ENCODE peak calls at places on chromosomes 2 and 18, in seven cellular contexts. A is HEK293T, T is H1, M is HCT116, Z is K562, H is HepG2, C is GM12878. V is an unnamed sample.

GRCh38 chr2:191839918-191840804 is 6.7 kb downstream of the CAVIN2 start:
- DNase-seq in T (no peak), A (no peak), C (no peak), Z (peak), H (no peak), M (no peak), V (no peak)

GRCh38 chr18:67508146-67508545 is 8.4 kb downstream of the DSEL start:
- DNase-seq in C (no peak), T (no peak), M (no peak), A (no peak), Z (no peak), H (no peak), V (no peak)

GRCh38 chr2:214174563-214174962 is 236.3 kb upstream of the VWC2L start:
- DNase-seq in A (no peak), M (no peak), T (no peak), H (no peak), Z (no peak), C (no peak), V (no peak)

GRCh38 chr2:183291436-183291835 is 167.2 kb downstream of the NUP35 start:
- DNase-seq in H (no peak), A (no peak), M (no peak), C (no peak), Z (no peak), T (no peak), V (no peak)

GRCh38 chr2:182542501-182543258 is 115.8 kb upstream of the PDE1A start:
- DNase-seq in M (no peak), Z (no peak), C (no peak), H (no peak), A (no peak), T (no peak), V (no peak)

GRCh38 chr2:198351647-198352046 is 547.3 kb downstream of the PLCL1 start:
- DNase-seq in T (no peak), H (no peak), A (no peak), Z (no peak), C (no peak), M (no peak), V (no peak)

GRCh38 chr2:62270728-62271127 is 74.8 kb downstream of the B3GNT2 start:
- DNase-seq in T (no peak), H (no peak), Z (no peak), A (no peak), C (no peak), M (no peak), V (no peak)

GRCh38 chr2:57516740-57517340 is 529.8 kb upstream of the VRK2 start:
- DNase-seq in T (no peak), H (peak), Z (peak), A (peak), C (peak), M (peak), V (no peak)

GRCh38 chr2:224934542-224935188 is 107.6 kb downstream of the DOCK10 start:
- DNase-seq in M (no peak), T (no peak), Z (no peak), H (no peak), A (no peak), C (no peak), V (no peak)

GRCh38 chr2:217530399-217531100 is 472.2 kb downstream of the TNS1 start:
- DNase-seq in H (peak), T (no peak), Z (no peak), A (no peak), M (no peak), C (no peak), V (no peak)

GRCh38 chr2:1173528-1173927 is 222.9 kb downstream of the SNTG2 start:
- DNase-seq in A (no peak), C (no peak), Z (no peak), M (no peak), T (no peak), H (no peak), V (peak)

GRCh38 chr2:207831569-207832248 is 62.0 kb upstream of the FZD5 start:
- DNase-seq in A (no peak), H (no peak), Z (no peak), T (no peak), C (no peak), M (no peak), V (no peak)

GRCh38 chr18:31685097-31686082 is 1.0 kb upstream of the B4GALT6 start:
- DNase-seq in T (peak), Z (peak), M (peak), C (peak), H (peak), A (peak), V (peak)

GRCh38 chr2:173226899-173227692 is 127.6 kb upstream of the CDCA7 start:
- DNase-seq in H (peak), T (no peak), A (no peak), Z (no peak), M (no peak), C (no peak), V (no peak)

GRCh38 chr2:15636972-15637785 is 45.5 kb downstream of the DDX1 start:
- DNase-seq in M (peak), T (peak), H (peak), Z (peak), A (peak), C (no peak), V (peak)

GRCh38 chr2:158509928-158510797 is 53.4 kb downstream of the PKP4 start:
- DNase-seq in Z (peak), M (no peak), T (no peak), C (no peak), H (no peak), A (no peak), V (no peak)

GRCh38 chr2:231713738-231714638 is 5.7 kb downstream of the PTMA start:
- DNase-seq in C (peak), H (peak), T (peak), M (peak), A (peak), Z (peak), V (peak)

GRCh38 chr2:233117811-233118480 is 57.8 kb downstream of the INPP5D start:
- DNase-seq in A (no peak), T (no peak), C (no peak), M (no peak), Z (no peak), H (no peak), V (no peak)

GRCh38 chr2:118913131-118913804 is 28.7 kb upstream of the MARCO start:
- DNase-seq in A (no peak), C (no peak), Z (no peak), M (no peak), T (no peak), H (no peak), V (no peak)

GRCh38 chr2:127411609-127412370 is 6.4 kb upstream of the PROC start:
- DNase-seq in H (no peak), Z (no peak), A (no peak), C (no peak), T (no peak), M (no peak), V (no peak)

GRCh38 chr2:233468047-233468745 is 98.4 kb downstream of the USP40 start:
- DNase-seq in A (no peak), C (no peak), Z (no peak), H (no peak), M (no peak), T (no peak), V (no peak)

GRCh38 chr2:181954538-181954883 is 31.1 kb upstream of the PPP1R1C start:
- DNase-seq in C (no peak), T (no peak), M (no peak), H (no peak), A (no peak), Z (no peak), V (no peak)

GRCh38 chr2:66587216-66587615 is 152.3 kb downstream of the MEIS1 start:
- DNase-seq in Z (peak), C (no peak), H (peak), M (no peak), A (peak), T (peak), V (peak)

GRCh38 chr2:132654968-132655367 is 15.0 kb downstream of the LYPD1 start:
- DNase-seq in H (no peak), M (no peak), Z (no peak), C (no peak), T (no peak), A (no peak), V (no peak)

GRCh38 chr2:120740765-120741513 is 5.3 kb downstream of the GLI2 start:
- DNase-seq in A (peak), C (no peak), Z (no peak), H (no peak), T (peak), M (no peak), V (peak)
- TF ChIP-seq SP1 in A (no peak), C (no peak), Z (no peak), H (no peak), T (no peak), M (no peak), V (peak)

GRCh38 chr18:13536578-13536977 is 189.8 kb downstream of the FAM210A start:
- DNase-seq in T (no peak), Z (no peak), M (no peak), A (no peak), C (no peak), H (no peak), V (no peak)
- TF ChIP-seq SP1 in T (no peak), Z (no peak), M (no peak), A (no peak), C (no peak), H (no peak), V (no peak)

GRCh38 chr2:120454993-120455789 is 109.3 kb downstream of the INHBB start:
- DNase-seq in M (no peak), C (no peak), T (no peak), Z (no peak), H (no peak), A (no peak), V (no peak)
- TF ChIP-seq SP1 in M (no peak), C (no peak), T (no peak), Z (no peak), H (no peak), A (no peak), V (no peak)

GRCh38 chr2:69224495-69224803 is 162.6 kb downstream of the GFPT1 start:
- DNase-seq in Z (no peak), H (no peak), C (no peak), A (peak), T (no peak), M (no peak), V (no peak)

GRCh38 chr2:69222984-69223658 is 163.9 kb downstream of the GFPT1 start:
- DNase-seq in A (no peak), Z (no peak), M (no peak), H (no peak), C (no peak), T (no peak), V (no peak)

GRCh38 chr2:69223759-69224494 is 163.1 kb downstream of the GFPT1 start:
- DNase-seq in M (no peak), C (no peak), Z (no peak), A (no peak), T (no peak), H (peak), V (no peak)

GRCh38 chr2:69221960-69222751 is 164.9 kb downstream of the GFPT1 start:
- DNase-seq in C (no peak), Z (no peak), H (no peak), M (no peak), T (no peak), A (no peak), V (no peak)

GRCh38 chr2:69221512-69221911 is 165.5 kb downstream of the GFPT1 start:
- DNase-seq in A (no peak), T (no peak), H (no peak), Z (no peak), C (no peak), M (no peak), V (no peak)
- TF ChIP-seq SP1 in A (no peak), T (no peak), H (no peak), Z (no peak), C (no peak), M (no peak), V (no peak)

GRCh38 chr18:48874701-48875162 is 76.0 kb downstream of the SMAD7 start:
- DNase-seq in M (no peak), A (no peak), Z (no peak), T (no peak), C (no peak), H (no peak), V (no peak)

GRCh38 chr18:48869591-48869990 is 81.2 kb downstream of the SMAD7 start:
- DNase-seq in C (no peak), A (no peak), T (no peak), Z (no peak), M (no peak), H (no peak), V (no peak)

GRCh38 chr18:48874233-48874632 is 76.5 kb downstream of the SMAD7 start:
- DNase-seq in M (no peak), T (no peak), H (no peak), A (no peak), C (no peak), Z (no peak), V (no peak)

GRCh38 chr18:48871391-48872166 is 79.2 kb downstream of the SMAD7 start:
- DNase-seq in T (no peak), Z (no peak), C (no peak), M (no peak), A (no peak), H (no peak), V (no peak)

GRCh38 chr18:48872234-48873145 is 78.3 kb downstream of the SMAD7 start:
- DNase-seq in A (no peak), T (no peak), C (no peak), H (no peak), Z (no peak), M (no peak), V (no peak)
- TF ChIP-seq SP1 in A (no peak), T (no peak), C (no peak), H (no peak), Z (no peak), M (no peak), V (no peak)

GRCh38 chr2:109317471-109318090 is 188.6 kb downstream of the SH3RF3 start:
- DNase-seq in Z (no peak), T (no peak), A (no peak), M (no peak), C (no peak), H (no peak), V (no peak)
- TF ChIP-seq SP1 in Z (no peak), T (no peak), A (no peak), M (no peak), C (no peak), H (no peak), V (no peak)

GRCh38 chr2:144535300-144535699 is 15.4 kb upstream of the ZEB2 start:
- DNase-seq in C (no peak), H (no peak), A (no peak), T (no peak), Z (no peak), M (no peak), V (no peak)
- TF ChIP-seq SP1 in C (no peak), H (no peak), A (no peak), T (no peak), Z (no peak), M (no peak), V (no peak)

DNA sequence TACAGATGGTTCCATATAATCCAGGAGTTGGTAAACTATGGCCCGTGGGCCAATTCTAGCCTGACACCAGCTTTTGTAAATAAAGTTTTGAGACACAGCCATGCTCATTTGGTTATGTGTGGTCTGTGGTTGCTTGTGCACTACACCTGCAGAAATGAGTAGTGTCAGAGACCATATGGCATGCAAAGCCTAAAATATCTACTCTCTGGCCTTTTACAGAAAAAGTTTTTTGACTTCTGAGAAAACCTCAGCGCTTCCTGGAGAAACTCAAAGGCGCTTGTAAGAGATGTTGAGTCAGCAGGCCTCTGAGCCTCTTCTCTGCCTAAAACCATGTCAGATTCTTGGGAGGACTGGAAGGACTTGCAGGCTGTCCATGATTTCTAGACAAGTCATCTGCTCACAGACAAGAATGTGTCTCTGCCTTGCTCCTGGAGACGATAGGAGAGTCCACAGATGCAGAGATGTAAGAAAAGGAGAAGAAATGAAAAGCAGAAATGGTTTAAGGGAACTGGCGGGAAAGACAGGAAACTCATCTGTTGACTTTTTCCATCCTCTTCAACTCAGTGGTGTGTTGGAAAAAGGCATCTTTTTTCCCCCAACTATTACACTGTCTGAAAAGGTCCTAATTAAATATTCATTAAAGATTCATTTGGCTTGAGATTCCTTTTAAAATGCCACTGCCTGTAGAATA is 5.2 kb downstream of the TTC39C start:
- DNase-seq in Z (no peak), A (no peak), H (no peak), T (no peak), M (no peak), C (peak), V (no peak)
- TF ChIP-seq SP1 in Z (no peak), A (no peak), H (no peak), T (no peak), M (no peak), C (peak), V (no peak)

DNA sequence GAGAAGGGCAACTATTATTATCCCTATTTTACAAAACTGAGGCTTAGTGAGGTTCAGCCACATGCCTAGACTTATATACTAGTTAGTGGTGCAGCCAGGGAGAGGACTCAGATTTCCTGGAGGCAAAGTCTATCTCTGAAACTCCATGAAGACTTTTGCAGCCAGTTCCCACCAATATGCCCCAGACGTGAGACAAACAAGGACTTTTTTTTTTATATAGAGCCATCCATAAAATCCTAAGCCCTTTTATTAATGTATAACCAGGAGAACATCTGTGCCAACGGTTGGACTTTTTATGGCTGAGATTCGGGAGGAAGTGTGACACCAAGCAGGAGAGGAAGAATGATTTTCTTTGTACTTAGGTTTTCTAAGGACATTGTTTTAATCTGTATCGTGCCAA is 29.9 kb downstream of the LIPG start:
- DNase-seq in A (no peak), M (no peak), H (no peak), T (no peak), C (no peak), Z (no peak), V (no peak)
- TF ChIP-seq SP1 in A (no peak), M (no peak), H (no peak), T (no peak), C (no peak), Z (no peak), V (no peak)